ENCODE peak calls at places on chromosomes 16 and 17, in nine cellular contexts. One of them, this sample, is unnamed.

GRCh38 chr16:29760567-29761279 is 14.9 kb upstream of the C16orf54 start:
- DNase-seq in AG08395: no peak
- DNase-seq in heart left ventricle: no peak
- DNase-seq in DMS153: peak
- DNase-seq in HS-5: no peak
- DNase-seq in stimulated activated CD4-positive, alpha-beta T cell treated with anti-CD3 and anti-CD28 coated beads, TNF-alpha, amount 100 ng/mL, for 48 hours: no peak
- DNase-seq in ELF-1: no peak
- DNase-seq in esophagus squamous epithelium: no peak
- DNase-seq in tibial nerve: no peak
- DNase-seq in this sample: no peak

GRCh38 chr16:78177927-78178326 is 78.5 kb downstream of the WWOX start:
- DNase-seq in AG08395: no peak
- DNase-seq in heart left ventricle: no peak
- DNase-seq in DMS153: no peak
- DNase-seq in HS-5: no peak
- DNase-seq in stimulated activated CD4-positive, alpha-beta T cell treated with anti-CD3 and anti-CD28 coated beads, TNF-alpha, amount 100 ng/mL, for 48 hours: no peak
- DNase-seq in ELF-1: peak
- DNase-seq in esophagus squamous epithelium: no peak
- DNase-seq in tibial nerve: no peak
- DNase-seq in this sample: no peak

GRCh38 chr17:69516225-69516624 is 101.7 kb downstream of the MAP2K6 start:
- DNase-seq in AG08395: no peak
- DNase-seq in heart left ventricle: no peak
- DNase-seq in DMS153: no peak
- DNase-seq in HS-5: no peak
- DNase-seq in stimulated activated CD4-positive, alpha-beta T cell treated with anti-CD3 and anti-CD28 coated beads, TNF-alpha, amount 100 ng/mL, for 48 hours: no peak
- DNase-seq in ELF-1: no peak
- DNase-seq in esophagus squamous epithelium: no peak
- DNase-seq in tibial nerve: no peak
- DNase-seq in this sample: no peak

GRCh38 chr17:4305224-4305623 is 41.4 kb upstream of the ANKFY1 start:
- DNase-seq in AG08395: no peak
- DNase-seq in heart left ventricle: no peak
- DNase-seq in DMS153: no peak
- DNase-seq in HS-5: no peak
- DNase-seq in stimulated activated CD4-positive, alpha-beta T cell treated with anti-CD3 and anti-CD28 coated beads, TNF-alpha, amount 100 ng/mL, for 48 hours: no peak
- DNase-seq in ELF-1: no peak
- DNase-seq in esophagus squamous epithelium: no peak
- DNase-seq in tibial nerve: no peak
- DNase-seq in this sample: no peak

GRCh38 chr17:49038544-49038943 is 41.4 kb downstream of the IGF2BP1 start:
- DNase-seq in AG08395: no peak
- DNase-seq in heart left ventricle: no peak
- DNase-seq in DMS153: no peak
- DNase-seq in HS-5: no peak
- DNase-seq in stimulated activated CD4-positive, alpha-beta T cell treated with anti-CD3 and anti-CD28 coated beads, TNF-alpha, amount 100 ng/mL, for 48 hours: no peak
- DNase-seq in ELF-1: no peak
- DNase-seq in esophagus squamous epithelium: no peak
- DNase-seq in tibial nerve: no peak
- DNase-seq in this sample: no peak

GRCh38 chr16:50696575-50697420 is 3.4 kb downstream of the NOD2 start:
- DNase-seq in AG08395: peak
- DNase-seq in heart left ventricle: peak
- DNase-seq in DMS153: no peak
- DNase-seq in HS-5: no peak
- DNase-seq in stimulated activated CD4-positive, alpha-beta T cell treated with anti-CD3 and anti-CD28 coated beads, TNF-alpha, amount 100 ng/mL, for 48 hours: peak
- DNase-seq in ELF-1: no peak
- DNase-seq in esophagus squamous epithelium: peak
- DNase-seq in tibial nerve: peak
- DNase-seq in this sample: peak

GRCh38 chr17:16439867-16440351 is 24.5 kb downstream of the TRPV2 start:
- DNase-seq in AG08395: no peak
- DNase-seq in heart left ventricle: no peak
- DNase-seq in DMS153: no peak
- DNase-seq in HS-5: no peak
- DNase-seq in stimulated activated CD4-positive, alpha-beta T cell treated with anti-CD3 and anti-CD28 coated beads, TNF-alpha, amount 100 ng/mL, for 48 hours: no peak
- DNase-seq in ELF-1: no peak
- DNase-seq in esophagus squamous epithelium: no peak
- DNase-seq in tibial nerve: no peak
- DNase-seq in this sample: no peak

GRCh38 chr17:68383443-68384321 is 73.6 kb downstream of the WIPI1 start:
- DNase-seq in AG08395: peak
- DNase-seq in heart left ventricle: peak
- DNase-seq in DMS153: no peak
- DNase-seq in HS-5: peak
- DNase-seq in stimulated activated CD4-positive, alpha-beta T cell treated with anti-CD3 and anti-CD28 coated beads, TNF-alpha, amount 100 ng/mL, for 48 hours: no peak
- DNase-seq in ELF-1: no peak
- DNase-seq in esophagus squamous epithelium: no peak
- DNase-seq in tibial nerve: no peak
- DNase-seq in this sample: no peak

GRCh38 chr17:59963738-59964454 is 644 bp downstream of the RNFT1 start:
- DNase-seq in AG08395: peak
- DNase-seq in heart left ventricle: peak
- DNase-seq in DMS153: no peak
- DNase-seq in HS-5: peak
- DNase-seq in stimulated activated CD4-positive, alpha-beta T cell treated with anti-CD3 and anti-CD28 coated beads, TNF-alpha, amount 100 ng/mL, for 48 hours: no peak
- DNase-seq in ELF-1: no peak
- DNase-seq in esophagus squamous epithelium: no peak
- DNase-seq in tibial nerve: no peak
- DNase-seq in this sample: no peak